ENCODE peak calls at places on chromosome 21, in eight cellular contexts. Q, R, P, V, D, H, W and B are unnamed samples.
A peak's percentile ranks its signal among the peaks of the same experiment; 100 is the strongest.

GRCh38 chr21:36910581-36911307 is 55.7 kb downstream of the HLCS start:
- DNase-seq in P (no peak), R (peak; percentile 86), Q (no peak), V (no peak), H (no peak), W (no peak), D (no peak), B (no peak)

GRCh38 chr21:36155603-36156338 is 853 bp upstream of the DOP1B start:
- DNase-seq in Q (peak; percentile 81), H (no peak), D (peak; percentile 81), P (peak; percentile 86), V (peak; percentile 56), W (no peak), R (no peak), B (peak; percentile 84)

GRCh38 chr21:16532841-16533240 is 803.1 kb downstream of the USP25 start:
- DNase-seq in Q (no peak), R (no peak), H (no peak), W (no peak), V (no peak), P (no peak), D (no peak), B (no peak)

GRCh38 chr21:37829447-37829846 is 86.8 kb downstream of the KCNJ6 start:
- DNase-seq in W (no peak), V (no peak), R (peak; percentile 52), H (peak; percentile 68), Q (peak; percentile 91), P (no peak), D (peak; percentile 69), B (peak; percentile 79)

GRCh38 chr21:37367758-37368535 is 1.4 kb downstream of the DYRK1A start:
- DNase-seq in H (peak; percentile 85), D (peak; percentile 34), V (peak; percentile 70), R (no peak), W (no peak), P (peak; percentile 36), Q (peak; percentile 22), B (peak; percentile 47)

GRCh38 chr21:15669247-15669646 is 60.5 kb upstream of the USP25 start:
- DNase-seq in H (no peak), W (no peak), R (no peak), D (no peak), Q (no peak), V (no peak), P (no peak), B (no peak)

GRCh38 chr21:21238882-21239400 is 240.7 kb downstream of the NCAM2 start:
- DNase-seq in V (no peak), H (no peak), W (no peak), Q (no peak), P (no peak), R (no peak), D (no peak), B (no peak)

GRCh38 chr21:26715878-26716506 is 129.2 kb downstream of the ADAMTS1 start:
- DNase-seq in H (no peak), D (peak; percentile 52), V (no peak), R (peak; percentile 23), P (peak; percentile 11), W (no peak), Q (peak; percentile 42), B (peak; percentile 53)

GRCh38 chr21:25556087-25556486 is 51.2 kb downstream of the MRPL39 start:
- DNase-seq in H (no peak), R (no peak), D (no peak), Q (no peak), W (no peak), P (no peak), V (no peak), B (no peak)

GRCh38 chr21:38478782-38479181 is 19.5 kb downstream of the ERG start:
- DNase-seq in H (no peak), W (peak; percentile 91), Q (no peak), D (no peak), R (no peak), P (no peak), V (no peak), B (no peak)

GRCh38 chr21:37871121-37871862 is 45.0 kb downstream of the KCNJ6 start:
- DNase-seq in P (no peak), V (no peak), Q (no peak), D (no peak), R (peak; percentile 35), W (no peak), H (no peak), B (no peak)

GRCh38 chr21:15063081-15063820 is 1.5 kb downstream of the NRIP1 start:
- DNase-seq in P (peak; percentile 6), W (peak; percentile 21), Q (peak; percentile 48), H (no peak), R (no peak), D (no peak), V (no peak), B (no peak)

GRCh38 chr21:25582164-25582563 is 25.1 kb downstream of the MRPL39 start:
- DNase-seq in R (no peak), D (no peak), W (no peak), V (no peak), Q (no peak), P (no peak), H (no peak), B (no peak)

GRCh38 chr21:31398574-31398973 is 54.5 kb upstream of the TIAM1 start:
- DNase-seq in H (no peak), W (no peak), P (no peak), D (no peak), Q (no peak), R (no peak), V (no peak), B (no peak)

GRCh38 chr21:31395268-31395667 is 51.2 kb upstream of the TIAM1 start:
- DNase-seq in P (no peak), D (no peak), H (no peak), V (no peak), R (no peak), W (no peak), Q (no peak), B (no peak)

GRCh38 chr21:31396399-31396798 is 52.3 kb upstream of the TIAM1 start:
- DNase-seq in D (no peak), H (no peak), P (no peak), Q (no peak), V (no peak), R (no peak), W (no peak), B (no peak)

GRCh38 chr21:31397939-31398338 is 53.9 kb upstream of the TIAM1 start:
- DNase-seq in H (no peak), P (no peak), D (no peak), R (no peak), Q (no peak), W (no peak), V (no peak), B (no peak)

DNA sequence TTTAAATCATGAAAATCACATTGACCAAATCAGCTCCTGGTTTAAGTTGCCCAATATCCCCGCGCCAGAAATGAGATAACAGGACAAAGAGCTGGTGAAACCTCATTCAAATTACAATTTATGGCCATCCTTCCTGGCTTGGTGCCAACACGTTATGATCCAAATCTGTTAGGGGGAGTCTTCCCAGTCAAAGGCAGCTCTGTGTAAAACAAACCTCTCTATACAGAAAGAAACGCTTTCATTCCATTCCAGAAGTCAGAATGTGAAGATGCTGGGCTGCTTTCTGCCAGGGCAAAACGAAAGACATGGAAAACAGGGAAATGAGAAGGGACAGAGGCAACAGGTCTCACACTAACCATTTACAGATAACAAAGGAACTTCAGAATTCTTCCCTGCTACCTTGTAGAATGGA is 53.5 kb upstream of the TIAM1 start:
- DNase-seq in H (no peak), P (no peak), D (no peak), Q (peak; percentile 2), V (no peak), W (no peak), R (no peak), B (no peak)
- H3K4me3 ChIP-seq in H (no peak overlapping the region), P (no peak overlapping the region), D (no peak overlapping the region), Q (no peak overlapping the region), V (no peak overlapping the region), W (no peak overlapping the region), R (no peak overlapping the region), B (no peak overlapping the region)

GRCh38 chr21:44647222-44647552 is 973 bp downstream of the KRTAP10-11 start:
- DNase-seq in V (no peak), P (no peak), Q (no peak), H (peak; percentile 42), D (no peak), R (no peak), W (no peak), B (no peak)

GRCh38 chr21:44650973-44651675 is 3.3 kb downstream of the KRTAP12-4 start:
- DNase-seq in P (no peak), H (peak; percentile 37), R (no peak), D (no peak), Q (no peak), W (no peak), V (no peak), B (no peak)

GRCh38 chr21:44648557-44649311 is 2.5 kb downstream of the KRTAP10-11 start:
- DNase-seq in Q (no peak), P (no peak), W (no peak), H (peak; percentile 68), D (no peak), R (no peak), V (no peak), B (no peak)

GRCh38 chr21:44650265-44650972 is 4.0 kb downstream of the KRTAP12-4 start:
- DNase-seq in R (no peak), H (peak; percentile 47), V (no peak), P (no peak), W (no peak), Q (no peak), D (no peak), B (no peak)

DNA sequence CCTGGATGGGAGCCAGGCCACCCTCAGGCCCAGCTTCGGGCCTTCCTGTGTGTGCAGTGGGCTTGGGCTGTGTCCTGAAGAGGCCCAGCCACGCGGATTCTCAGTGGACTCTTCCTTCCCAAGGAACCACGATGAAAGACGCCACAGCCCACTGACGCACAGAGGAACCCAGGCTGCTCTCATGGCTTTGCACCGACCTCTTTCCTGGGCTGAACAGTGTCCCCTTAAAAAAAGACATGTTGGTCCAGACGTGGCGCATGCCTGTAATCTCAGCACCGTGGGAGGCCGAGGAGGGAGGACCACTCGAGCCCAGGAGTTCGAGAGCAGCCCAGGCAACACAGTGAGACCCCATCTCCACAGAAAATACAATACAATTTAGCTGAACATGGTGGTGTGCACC is 3.5 kb downstream of the KRTAP10-11 start:
- DNase-seq in V (no peak), R (no peak), D (no peak), P (no peak), H (no peak), Q (no peak), W (no peak), B (no peak)
- H3K9me3 ChIP-seq in V (no peaks in the 10 kb centered on the region), R (no peaks in the 10 kb centered on the region), D (no peaks in the 10 kb centered on the region), P (no peaks in the 10 kb centered on the region), H (no peaks in the 10 kb centered on the region), Q (no peaks in the 10 kb centered on the region), W (peaks cover 1% of the 10 kb centered on the region), B (peaks cover 3% of the 10 kb centered on the region)

DNA sequence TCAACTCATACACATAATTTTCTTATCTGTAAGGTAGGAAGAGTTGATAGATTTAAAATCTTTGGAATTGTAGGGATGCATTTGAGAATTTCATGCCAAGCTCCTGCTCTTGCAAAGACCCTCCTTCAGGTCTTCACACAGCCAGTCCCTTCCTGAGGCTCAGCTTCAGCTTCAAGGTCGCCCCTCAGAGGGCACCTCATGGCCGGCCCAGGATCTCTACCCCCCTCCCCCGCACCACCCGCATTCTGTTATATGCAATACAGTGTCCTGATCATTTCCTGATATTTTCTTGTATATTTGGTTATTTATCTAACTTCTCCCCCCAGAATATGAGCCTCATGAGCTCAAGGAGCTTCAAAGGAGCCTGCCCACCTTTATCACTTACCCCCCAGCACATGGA is 47.0 kb upstream of the BACE2 start:
- DNase-seq in P (no peak), W (no peak), R (no peak), V (no peak), H (no peak), Q (no peak), D (no peak), B (no peak)
- H3K4me1 ChIP-seq in P (no peaks in the 10 kb centered on the region), W (peaks cover 9% of the 10 kb centered on the region), R (no peaks in the 10 kb centered on the region), V (no peaks in the 10 kb centered on the region), H (no peaks in the 10 kb centered on the region), Q (no peaks in the 10 kb centered on the region), D (no peaks in the 10 kb centered on the region), B (no peaks in the 10 kb centered on the region)

GRCh38 chr21:29121759-29122158 is 8.7 kb upstream of the MAP3K7CL start:
- DNase-seq in R (no peak), Q (no peak), P (no peak), W (no peak), V (no peak), D (no peak), H (no peak), B (no peak)
- H3K4me3 ChIP-seq in R (no peak overlapping the region), Q (no peak overlapping the region), P (no peak overlapping the region), W (no peak overlapping the region), V (no peak overlapping the region), D (no peak overlapping the region), H (no peak overlapping the region), B (no peak overlapping the region)